ENCODE peak calls at places on chromosomes 11 and 22, in eight cellular contexts. N, G, A, D, R, E, V and F are unnamed samples.

GRCh38 chr11:43580735-43581369 is 99.7 kb upstream of the HSD17B12 start:
- DNase-seq in N (no peak), G (peak), A (no peak), D (peak), R (no peak), E (no peak), V (no peak), F (no peak)

GRCh38 chr11:969651-970205 is 44.1 kb downstream of the AP2A2 start:
- DNase-seq in N (no peak), G (no peak), A (no peak), D (no peak), R (no peak), E (no peak), V (no peak), F (no peak)

GRCh38 chr11:102793677-102794290 is 4.2 kb downstream of the MMP1 start:
- DNase-seq in N (no peak), G (no peak), A (no peak), D (no peak), R (no peak), E (no peak), V (no peak), F (no peak)

GRCh38 chr11:77215106-77215505 is 86.4 kb downstream of the GDPD4 start:
- DNase-seq in N (no peak), G (no peak), A (no peak), D (no peak), R (no peak), E (no peak), V (no peak), F (no peak)

GRCh38 chr22:37496651-37497599 is 10.7 kb upstream of the MFNG start:
- DNase-seq in N (peak), G (no peak), A (no peak), D (no peak), R (no peak), E (peak), V (no peak), F (peak)

GRCh38 chr22:27796118-27796517 is 5.4 kb downstream of the MN1 start:
- DNase-seq in N (no peak), G (no peak), A (no peak), D (no peak), R (no peak), E (no peak), V (no peak), F (no peak)

GRCh38 chr11:30451167-30451566 is 128.3 kb downstream of the ARL14EP start:
- DNase-seq in N (no peak), G (no peak), A (no peak), D (no peak), R (no peak), E (no peak), V (no peak), F (no peak)

GRCh38 chr11:28107331-28107725 is 628 bp downstream of the KIF18A start:
- DNase-seq in N (no peak), G (no peak), A (no peak), D (no peak), R (no peak), E (peak), V (no peak), F (no peak)

GRCh38 chr22:21569459-21570161 is 2.1 kb downstream of the UBE2L3 start:
- DNase-seq in N (no peak), G (no peak), A (no peak), D (no peak), R (no peak), E (no peak), V (no peak), F (no peak)

GRCh38 chr11:102891736-102892135 is 17.0 kb upstream of the MMP12 start:
- DNase-seq in N (no peak), G (no peak), A (no peak), D (no peak), R (no peak), E (no peak), V (no peak), F (no peak)

GRCh38 chr11:83908457-83908856 is 622.3 kb upstream of the CCDC90B start:
- DNase-seq in N (no peak), G (no peak), A (no peak), D (no peak), R (no peak), E (no peak), V (no peak), F (no peak)

GRCh38 chr11:100515087-100515486 is 172.0 kb upstream of the ARHGAP42 start:
- DNase-seq in N (peak), G (no peak), A (no peak), D (no peak), R (no peak), E (peak), V (no peak), F (no peak)

GRCh38 chr22:22027955-22028354 is 45.4 kb upstream of the TOP3B start:
- DNase-seq in N (no peak), G (no peak), A (no peak), D (no peak), R (no peak), E (no peak), V (no peak), F (no peak)

GRCh38 chr11:12880327-12880726 is 128.8 kb upstream of the RASSF10 start:
- DNase-seq in N (no peak), G (no peak), A (no peak), D (no peak), R (no peak), E (no peak), V (no peak), F (no peak)

GRCh38 chr11:68798221-68798813 is 43.4 kb downstream of the CPT1A start:
- DNase-seq in N (no peak), G (peak), A (no peak), D (peak), R (peak), E (peak), V (no peak), F (peak)

GRCh38 chr11:128686745-128687177 is 7.1 kb upstream of the FLI1 start:
- DNase-seq in N (no peak), G (peak), A (no peak), D (peak), R (peak), E (peak), V (no peak), F (peak)

GRCh38 chr11:8800498-8801110 is 110.4 kb upstream of the AKIP1 start:
- DNase-seq in N (no peak), G (no peak), A (no peak), D (no peak), R (no peak), E (no peak), V (no peak), F (no peak)

GRCh38 chr11:130089669-130090063 is 20.0 kb downstream of the APLP2 start:
- DNase-seq in N (no peak), G (no peak), A (no peak), D (no peak), R (no peak), E (peak), V (no peak), F (no peak)

GRCh38 chr11:32830413-32830738 is 649 bp downstream of the PRRG4 start:
- DNase-seq in N (peak), G (peak), A (no peak), D (no peak), R (no peak), E (peak), V (no peak), F (no peak)

GRCh38 chr11:126113515-126113957 is 50.9 kb upstream of the CDON start:
- DNase-seq in N (peak), G (no peak), A (no peak), D (no peak), R (no peak), E (peak), V (no peak), F (peak)

GRCh38 chr11:75400110-75400865 is 970 bp downstream of the RPS3 start:
- DNase-seq in N (peak), G (peak), A (no peak), D (no peak), R (no peak), E (peak), V (no peak), F (peak)

GRCh38 chr11:104361975-104362374 is 198.0 kb upstream of the PDGFD start:
- DNase-seq in N (no peak), G (no peak), A (no peak), D (no peak), R (no peak), E (no peak), V (no peak), F (no peak)

GRCh38 chr11:113926273-113927183 is 21.9 kb downstream of the HTR3B start:
- DNase-seq in N (no peak), G (no peak), A (no peak), D (no peak), R (no peak), E (peak), V (no peak), F (no peak)

GRCh38 chr11:12386745-12387144 is 9.4 kb downstream of the PARVA start:
- DNase-seq in N (no peak), G (no peak), A (no peak), D (no peak), R (no peak), E (no peak), V (no peak), F (no peak)

GRCh38 chr11:35458846-35459245 is 39.5 kb upstream of the SLC1A2 start:
- DNase-seq in N (no peak), G (no peak), A (no peak), D (no peak), R (no peak), E (peak), V (no peak), F (no peak)